ENCODE peak calls at places on chromosome 1, in four cellular contexts. U is T-cell; Y is stimulated activated CD4-positive, alpha-beta T cell treated with anti-CD3 and anti-CD28 coated beads, Interleukin-4, amount 100 ng/mL, for 4 hours; E is kidney glomerular epithelial cell. F is an unnamed sample.

GRCh38 chr1:67980028-67980427 is 70.4 kb downstream of the DIRAS3 start:
- DNase-seq in Y (no peak), E (peak), U (no peak), F (no peak)

GRCh38 chr1:168947039-168947438 is 159.5 kb upstream of the ATP1B1 start:
- DNase-seq in U (no peak), Y (no peak), E (no peak), F (peak)

GRCh38 chr1:205144046-205144720 is 22.4 kb upstream of the RBBP5 start:
- DNase-seq in U (no peak), Y (no peak), E (no peak), F (no peak)

GRCh38 chr1:116075981-116076380 is 35.2 kb upstream of the MAB21L3 start:
- DNase-seq in Y (no peak), E (peak), U (no peak), F (peak)

GRCh38 chr1:97384294-97384952 is 536.4 kb downstream of the DPYD start:
- DNase-seq in E (peak), Y (no peak), U (no peak), F (peak)

GRCh38 chr1:161791889-161792655 is 26.0 kb downstream of the ATF6 start:
- DNase-seq in Y (no peak), E (peak), U (no peak), F (peak)

GRCh38 chr1:18668750-18669404 is 38.2 kb downstream of the PAX7 start:
- DNase-seq in E (no peak), U (no peak), Y (no peak), F (peak)

GRCh38 chr1:117575586-117576225 is 30.1 kb upstream of the TENT5C start:
- DNase-seq in Y (no peak), U (no peak), E (no peak), F (no peak)

GRCh38 chr1:15919316-15919715 is 56.6 kb downstream of the ZBTB17 start:
- DNase-seq in U (no peak), Y (peak), E (peak), F (peak)

GRCh38 chr1:171869097-171869496 is 27.8 kb downstream of the DNM3 start:
- DNase-seq in E (no peak), Y (no peak), U (no peak), F (peak)

GRCh38 chr1:9181176-9181906 is 52.4 kb upstream of the GPR157 start:
- DNase-seq in U (peak), Y (peak), E (peak), F (no peak)

GRCh38 chr1:180343931-180344406 is 113.9 kb downstream of the LHX4 start:
- DNase-seq in Y (no peak), U (no peak), E (no peak), F (peak)

GRCh38 chr1:198699167-198700015 is 60.6 kb downstream of the PTPRC start:
- DNase-seq in U (peak), E (peak), Y (peak), F (peak)

GRCh38 chr1:220451541-220451940 is 76.4 kb upstream of the MARK1 start:
- DNase-seq in Y (no peak), E (no peak), U (no peak), F (peak)

GRCh38 chr1:16420719-16421118 is 16.5 kb downstream of the SPATA21 start:
- DNase-seq in U (peak), E (no peak), Y (peak), F (peak)

GRCh38 chr1:59113876-59114457 is 182.9 kb upstream of the FGGY start:
- DNase-seq in Y (no peak), E (no peak), U (no peak), F (no peak)

GRCh38 chr1:94383966-94384408 is 34.2 kb upstream of the ABCD3 start:
- DNase-seq in E (peak), Y (no peak), U (no peak), F (peak)

GRCh38 chr1:29285771-29286170 is 49.4 kb downstream of the PTPRU start:
- DNase-seq in E (no peak), U (no peak), Y (no peak), F (no peak)